ENCODE peak calls at places on chromosomes 3 and 15, in nine cellular contexts. S is hepatic stellate cell; E is fibroblast of mammary gland; Y is left kidney; D is SHP77; X is activated T-cell treated with anti-CD3 and anti-CD28 coated beads, Interleukin-2, amount 50 U/mL, for 72 hours; G is SW 1271; U is glutamatergic neuron; O is anterior cingulate cortex. C is an unnamed sample.

GRCh38 chr3:195522254-195523023 is 20.7 kb downstream of the PPP1R2 start:
- DNase-seq in U (no peak), S (no peak), G (peak; percentile 39), E (peak; percentile 55), Y (peak; percentile 44), X (no peak), O (no peak), D (no peak), C (peak; percentile 52)

GRCh38 chr15:100878601-100879000 is 1.0 kb upstream of the ALDH1A3 start:
- DNase-seq in O (no peak), E (no peak), U (no peak), S (no peak), X (no peak), G (no peak), Y (peak; percentile 68), D (no peak), C (no peak)

GRCh38 chr3:48397767-48398681 is 26.0 kb downstream of the FBXW12 start:
- DNase-seq in O (no peak), E (no peak), D (no peak), G (no peak), S (peak; percentile 4), U (no peak), X (no peak), Y (no peak), C (no peak)

GRCh38 chr3:190585771-190586630 is 72.1 kb downstream of the IL1RAP start:
- DNase-seq in X (peak; percentile 77), D (no peak), G (peak; percentile 95), E (peak; percentile 98), S (peak; percentile 80), U (no peak), O (no peak), Y (no peak), C (no peak)

GRCh38 chr15:40067921-40068624 is 29.1 kb upstream of the SRP14 start:
- DNase-seq in S (no peak), G (no peak), E (peak; percentile 29), D (no peak), Y (no peak), X (no peak), U (no peak), O (no peak), C (no peak)

GRCh38 chr3:14989943-14990753 is 42.8 kb downstream of the NR2C2 start:
- DNase-seq in Y (peak; percentile 65), D (peak; percentile 0), G (no peak), U (no peak), X (no peak), E (peak; percentile 20), O (no peak), S (peak; percentile 9), C (no peak)

GRCh38 chr15:78929536-78930264 is 15.1 kb downstream of the CTSH start:
- DNase-seq in S (no peak), Y (no peak), U (no peak), X (no peak), D (no peak), G (no peak), E (no peak), O (no peak), C (no peak)

GRCh38 chr3:158727499-158728377 is 4.5 kb downstream of the RARRES1 start:
- DNase-seq in S (peak; percentile 69), O (no peak), X (peak; percentile 46), Y (peak; percentile 85), D (peak; percentile 55), U (no peak), E (peak; percentile 81), G (peak; percentile 65), C (peak; percentile 51)

GRCh38 chr3:83513011-83513410 is 1445.8 kb upstream of the CADM2 start:
- DNase-seq in E (no peak), G (no peak), Y (no peak), O (no peak), S (no peak), U (no peak), D (no peak), X (no peak), C (no peak)

GRCh38 chr3:175916151-175916946 is 1057.2 kb downstream of the NAALADL2 start:
- DNase-seq in X (no peak), O (no peak), U (no peak), G (no peak), S (no peak), E (peak; percentile 23), Y (no peak), D (no peak), C (no peak)

GRCh38 chr3:123076496-123077418 is 9.9 kb downstream of the PDIA5 start:
- DNase-seq in O (no peak), X (no peak), G (no peak), U (no peak), Y (no peak), E (no peak), D (no peak), S (no peak), C (no peak)

GRCh38 chr3:25441234-25441856 is 13.3 kb downstream of the RARB start:
- DNase-seq in G (no peak), Y (no peak), O (no peak), S (no peak), D (no peak), E (no peak), X (peak; percentile 32), U (no peak), C (no peak)

GRCh38 chr3:126542340-126543241 is 16.1 kb downstream of the C3orf22 start:
- DNase-seq in Y (no peak), D (no peak), S (no peak), G (no peak), U (peak; percentile 10), O (no peak), E (no peak), X (no peak), C (no peak)

GRCh38 chr15:39509941-39510845 is 70.7 kb upstream of the THBS1 start:
- DNase-seq in X (no peak), Y (no peak), U (no peak), O (no peak), S (no peak), E (peak; percentile 67), G (no peak), D (no peak), C (no peak)

GRCh38 chr3:133744241-133744640 is 2.0 kb upstream of the TF start:
- DNase-seq in U (no peak), D (no peak), E (no peak), Y (no peak), G (no peak), X (no peak), S (no peak), O (no peak), C (no peak)